ENCODE peak calls at places on chromosomes 2 and 18, in six cellular contexts. K is activated naive CD4-positive, alpha-beta T cell; J is nephron progenitor cell; P is stimulated activated CD4-positive, alpha-beta T cell treated with anti-CD3 and anti-CD28 coated beads, Interleukin-1b, Interleukin-23, amount 100 ng/mL, for 24 hours; A is activated CD8-positive, alpha-beta memory T cell treated with anti-CD3 and anti-CD28 coated beads for 48 hours; T is NCI-H1417. N is an unnamed sample.

GRCh38 chr18:45110577-45111506 is 430.2 kb downstream of the SETBP1 start:
- DNase-seq in K (no peak), J (no peak), P (no peak), A (no peak), T (no peak), N (no peak)

GRCh38 chr2:17804358-17804757 is 11.9 kb upstream of the MSGN1 start:
- DNase-seq in K (no peak), J (no peak), P (no peak), A (no peak), T (no peak), N (no peak)

GRCh38 chr18:46733872-46734271 is 23.0 kb downstream of the ST8SIA5 start:
- DNase-seq in K (no peak), J (no peak), P (no peak), A (no peak), T (no peak), N (no peak)

GRCh38 chr18:69626643-69627242 is 226.1 kb downstream of the DOK6 start:
- DNase-seq in K (no peak), J (no peak), P (no peak), A (no peak), T (no peak), N (no peak)

GRCh38 chr2:207041753-207042152 is 102.4 kb downstream of the CPO start:
- DNase-seq in K (no peak), J (no peak), P (no peak), A (no peak), T (no peak), N (no peak)

GRCh38 chr18:78825168-78825567 is 154.4 kb upstream of the SALL3 start:
- DNase-seq in K (no peak), J (no peak), P (no peak), A (no peak), T (no peak), N (no peak)

GRCh38 chr2:183162362-183162761 is 38.1 kb downstream of the NUP35 start:
- DNase-seq in K (no peak), J (no peak), P (no peak), A (no peak), T (no peak), N (no peak)

GRCh38 chr2:196046123-196046917 is 22.3 kb downstream of the DNAH7 start:
- DNase-seq in K (no peak), J (no peak), P (no peak), A (no peak), T (no peak), N (no peak)

GRCh38 chr2:16009560-16009959 is 69.2 kb downstream of the MYCN start:
- DNase-seq in K (no peak), J (no peak), P (no peak), A (no peak), T (no peak), N (no peak)

GRCh38 chr2:159317392-159318088 is 31.0 kb upstream of the WDSUB1 start:
- DNase-seq in K (no peak), J (no peak), P (no peak), A (no peak), T (no peak), N (no peak)

GRCh38 chr2:166520604-166521003 is 26.6 kb upstream of the SCN7A start:
- DNase-seq in K (no peak), J (no peak), P (no peak), A (no peak), T (no peak), N (no peak)

GRCh38 chr2:132668189-132668833 is 1.7 kb downstream of the LYPD1 start:
- DNase-seq in K (no peak), J (peak), P (no peak), A (no peak), T (no peak), N (no peak)

GRCh38 chr2:38149533-38149932 is 73.6 kb upstream of the CYP1B1 start:
- DNase-seq in K (no peak), J (no peak), P (no peak), A (no peak), T (no peak), N (no peak)

GRCh38 chr18:4394700-4395099 is 60.4 kb downstream of the DLGAP1 start:
- DNase-seq in K (no peak), J (no peak), P (no peak), A (no peak), T (no peak), N (no peak)